ENCODE peak calls at places on chromosome 7, in seven cellular contexts. T is H4; F is NCI-H1092; Y is stimulated activated CD8-positive, alpha-beta memory T cell treated with anti-CD3 and anti-CD28 coated beads, Interleukin-7, amount 100 ng/mL, for 1 hour; R is Calu3; Q is stimulated activated CD4-positive, alpha-beta T cell treated with anti-CD3 and anti-CD28 coated beads, TNF-alpha, amount 100 ng/mL, for 4 hours; A is K562. U is an unnamed sample.

GRCh38 chr7:93575555-93576397 is 1.3 kb upstream of the CALCR start:
- DNase-seq in T (peak), F (no peak), Y (no peak), R (peak), Q (no peak), A (no peak), U (no peak)

GRCh38 chr7:70698219-70698832 is 433.6 kb upstream of the GALNT17 start:
- DNase-seq in T (peak), F (peak), Y (no peak), R (no peak), Q (no peak), A (peak), U (peak)

GRCh38 chr7:45881759-45882464 is 6.4 kb upstream of the IGFBP1 start:
- DNase-seq in T (peak), F (no peak), Y (no peak), R (no peak), Q (no peak), A (no peak), U (peak)

GRCh38 chr7:130346941-130347340 is 2.3 kb downstream of the CPA5 start:
- DNase-seq in T (no peak), F (no peak), Y (no peak), R (no peak), Q (no peak), A (no peak), U (no peak)

GRCh38 chr7:27124096-27124978 is 6.2 kb downstream of the HOXA4 start:
- DNase-seq in T (no peak), F (no peak), Y (no peak), R (no peak), Q (no peak), A (no peak), U (no peak)

GRCh38 chr7:45173596-45174327 is 16.2 kb downstream of the RAMP3 start:
- DNase-seq in T (no peak), F (no peak), Y (no peak), R (no peak), Q (no peak), A (no peak), U (no peak)

GRCh38 chr7:28408105-28408973 is 4.0 kb upstream of the CREB5 start:
- DNase-seq in T (no peak), F (no peak), Y (no peak), R (no peak), Q (no peak), A (no peak), U (no peak)

GRCh38 chr7:79317728-79318127 is 135.7 kb downstream of the MAGI2 start:
- DNase-seq in T (peak), F (no peak), Y (no peak), R (no peak), Q (no peak), A (no peak), U (peak)

GRCh38 chr7:75055830-75056431 is 17.7 kb downstream of the RCC1L start:
- DNase-seq in T (no peak), F (no peak), Y (no peak), R (no peak), Q (no peak), A (no peak), U (no peak)

GRCh38 chr7:7792089-7792488 is 73.7 kb upstream of the RPA3 start:
- DNase-seq in T (no peak), F (no peak), Y (no peak), R (no peak), Q (no peak), A (no peak), U (no peak)

GRCh38 chr7:85695041-85695990 is 508.5 kb upstream of the SEMA3D start:
- DNase-seq in T (peak), F (no peak), Y (no peak), R (peak), Q (no peak), A (no peak), U (no peak)

GRCh38 chr7:2813350-2814185 is 30.5 kb downstream of the GNA12 start:
- DNase-seq in T (no peak), F (no peak), Y (no peak), R (no peak), Q (no peak), A (no peak), U (no peak)

GRCh38 chr7:26441640-26442277 is 150.1 kb downstream of the SNX10 start:
- DNase-seq in T (no peak), F (no peak), Y (no peak), R (no peak), Q (no peak), A (no peak), U (peak)

GRCh38 chr7:133723044-133723443 is 404.1 kb upstream of the LRGUK start:
- DNase-seq in T (no peak), F (no peak), Y (no peak), R (no peak), Q (no peak), A (no peak), U (no peak)

GRCh38 chr7:127995866-127996215 is 35.4 kb downstream of the LRRC4 start:
- DNase-seq in T (no peak), F (no peak), Y (no peak), R (no peak), Q (no peak), A (no peak), U (no peak)